ENCODE peak calls at places on chromosomes 6 and 20, in four cellular contexts. One of them, this sample, is unnamed.

GRCh38 chr6:100517633-100518032 is 52.9 kb upstream of the SIM1 start:
- DNase-seq in amniotic stem cell: no peak
- DNase-seq in HT1080: no peak
- DNase-seq in NCI-H1436 treated with DMSO at 0.1 percent for 48 hours: no peak
- DNase-seq in this sample: no peak

GRCh38 chr6:85404497-85405174 is 45.2 kb upstream of the NT5E start:
- DNase-seq in NCI-H1436 treated with DMSO at 0.1 percent for 48 hours: no peak
- DNase-seq in HT1080: peak
- DNase-seq in amniotic stem cell: peak
- DNase-seq in this sample: peak

GRCh38 chr20:48380661-48381060 is 447.1 kb downstream of the PREX1 start:
- DNase-seq in NCI-H1436 treated with DMSO at 0.1 percent for 48 hours: no peak
- DNase-seq in amniotic stem cell: no peak
- DNase-seq in HT1080: no peak
- DNase-seq in this sample: no peak

GRCh38 chr6:105202486-105202885 is 22.7 kb upstream of the POPDC3 start:
- DNase-seq in HT1080: no peak
- DNase-seq in NCI-H1436 treated with DMSO at 0.1 percent for 48 hours: no peak
- DNase-seq in amniotic stem cell: no peak
- DNase-seq in this sample: no peak

GRCh38 chr20:237479-237878 is 10.4 kb downstream of the DEFB129 start:
- DNase-seq in NCI-H1436 treated with DMSO at 0.1 percent for 48 hours: no peak
- DNase-seq in amniotic stem cell: no peak
- DNase-seq in HT1080: no peak
- DNase-seq in this sample: no peak

GRCh38 chr6:2416128-2416712 is 170.8 kb upstream of the GMDS start:
- DNase-seq in amniotic stem cell: no peak
- DNase-seq in NCI-H1436 treated with DMSO at 0.1 percent for 48 hours: no peak
- DNase-seq in HT1080: no peak
- DNase-seq in this sample: no peak

GRCh38 chr20:35572838-35573237 is 31.0 kb downstream of the ERGIC3 start:
- DNase-seq in NCI-H1436 treated with DMSO at 0.1 percent for 48 hours: no peak
- DNase-seq in HT1080: no peak
- DNase-seq in amniotic stem cell: no peak
- DNase-seq in this sample: no peak

GRCh38 chr6:161951139-161951538 is 677.3 kb upstream of the AGPAT4 start:
- DNase-seq in NCI-H1436 treated with DMSO at 0.1 percent for 48 hours: no peak
- DNase-seq in HT1080: no peak
- DNase-seq in amniotic stem cell: no peak
- DNase-seq in this sample: no peak

GRCh38 chr6:72182337-72183246 is 296.2 kb downstream of the RIMS1 start:
- DNase-seq in NCI-H1436 treated with DMSO at 0.1 percent for 48 hours: no peak
- DNase-seq in amniotic stem cell: no peak
- DNase-seq in HT1080: peak
- DNase-seq in this sample: peak

GRCh38 chr6:31156647-31157046 is 955 bp downstream of the CCHCR1 start:
- DNase-seq in HT1080: no peak
- DNase-seq in amniotic stem cell: no peak
- DNase-seq in NCI-H1436 treated with DMSO at 0.1 percent for 48 hours: no peak
- DNase-seq in this sample: no peak

GRCh38 chr6:135675026-135675425 is 176.5 kb upstream of the PDE7B start:
- DNase-seq in HT1080: no peak
- DNase-seq in amniotic stem cell: no peak
- DNase-seq in NCI-H1436 treated with DMSO at 0.1 percent for 48 hours: no peak
- DNase-seq in this sample: no peak

GRCh38 chr6:71287038-71287437 is 1.6 kb upstream of the OGFRL1 start:
- DNase-seq in HT1080: no peak
- DNase-seq in amniotic stem cell: no peak
- DNase-seq in NCI-H1436 treated with DMSO at 0.1 percent for 48 hours: no peak
- DNase-seq in this sample: no peak

GRCh38 chr20:38094373-38094775 is 60.8 kb downstream of the RPRD1B start:
- DNase-seq in NCI-H1436 treated with DMSO at 0.1 percent for 48 hours: no peak
- DNase-seq in HT1080: peak
- DNase-seq in amniotic stem cell: peak
- DNase-seq in this sample: peak

GRCh38 chr6:169800668-169801395 is 49.4 kb downstream of the ERMARD start:
- DNase-seq in NCI-H1436 treated with DMSO at 0.1 percent for 48 hours: no peak
- DNase-seq in HT1080: peak
- DNase-seq in amniotic stem cell: no peak
- DNase-seq in this sample: peak

GRCh38 chr6:158459726-158460125 is 100.2 kb upstream of the TMEM181 start:
- DNase-seq in amniotic stem cell: no peak
- DNase-seq in HT1080: no peak
- DNase-seq in NCI-H1436 treated with DMSO at 0.1 percent for 48 hours: no peak
- DNase-seq in this sample: peak

GRCh38 chr6:25248100-25248499 is 31.1 kb upstream of the CARMIL1 start:
- DNase-seq in HT1080: peak
- DNase-seq in NCI-H1436 treated with DMSO at 0.1 percent for 48 hours: no peak
- DNase-seq in amniotic stem cell: peak
- DNase-seq in this sample: peak

GRCh38 chr6:105364243-105364642 is 38.6 kb downstream of the PREP start:
- DNase-seq in NCI-H1436 treated with DMSO at 0.1 percent for 48 hours: no peak
- DNase-seq in amniotic stem cell: no peak
- DNase-seq in HT1080: peak
- DNase-seq in this sample: peak

GRCh38 chr6:151147118-151147832 is 92.5 kb upstream of the AKAP12 start:
- DNase-seq in amniotic stem cell: no peak
- DNase-seq in NCI-H1436 treated with DMSO at 0.1 percent for 48 hours: no peak
- DNase-seq in HT1080: no peak
- DNase-seq in this sample: no peak

GRCh38 chr6:27668442-27669275 is 195.8 kb upstream of the ZNF184 start:
- DNase-seq in HT1080: peak
- DNase-seq in NCI-H1436 treated with DMSO at 0.1 percent for 48 hours: no peak
- DNase-seq in amniotic stem cell: no peak
- DNase-seq in this sample: peak

GRCh38 chr6:168158280-168158979 is 79.4 kb upstream of the FRMD1 start:
- DNase-seq in NCI-H1436 treated with DMSO at 0.1 percent for 48 hours: no peak
- DNase-seq in amniotic stem cell: no peak
- DNase-seq in HT1080: no peak
- DNase-seq in this sample: no peak

This sample was measured in mammary epithelial cell.